ENCODE peak calls at places on chromosome 14, in seven cellular contexts. T, F, Y, D, Z, P and O are unnamed samples.

GRCh38 chr14:91399868-91400640 is 17.6 kb downstream of the CCDC88C start:
- DNase-seq in Z (no peak), F (no peak), P (no peak), Y (no peak), D (no peak), T (no peak), O (peak)

GRCh38 chr14:50335389-50335788 is 23.3 kb downstream of the DMAC2L start:
- DNase-seq in Z (no peak), T (no peak), F (no peak), Y (no peak), P (no peak), D (no peak), O (no peak)

GRCh38 chr14:72423957-72424356 is 469.9 kb downstream of the DPF3 start:
- DNase-seq in F (no peak), T (no peak), D (no peak), Y (no peak), Z (no peak), P (no peak), O (no peak)

GRCh38 chr14:22071001-22071400 is 397.4 kb upstream of the OR4E1 start:
- DNase-seq in T (peak), Y (no peak), P (peak), F (no peak), D (no peak), Z (no peak), O (no peak)

GRCh38 chr14:45118594-45118993 is 15.7 kb downstream of the FKBP3 start:
- DNase-seq in Y (no peak), D (no peak), P (no peak), Z (no peak), T (no peak), F (no peak), O (no peak)

GRCh38 chr14:30656190-30656632 is 34.1 kb downstream of the SCFD1 start:
- DNase-seq in Z (no peak), Y (no peak), D (no peak), F (no peak), P (peak), T (no peak), O (no peak)

GRCh38 chr14:105866841-105867321 is 340.5 kb downstream of the TMEM121 start:
- DNase-seq in Y (peak), P (peak), T (no peak), D (no peak), F (no peak), Z (peak), O (no peak)

GRCh38 chr14:96077983-96078686 is 39.0 kb downstream of the C14orf132 start:
- DNase-seq in F (no peak), T (no peak), Z (no peak), P (no peak), Y (no peak), D (no peak), O (no peak)

GRCh38 chr14:64706552-64707193 is 2.4 kb downstream of the PLEKHG3 start:
- DNase-seq in Z (no peak), P (no peak), T (no peak), D (no peak), F (no peak), Y (peak), O (no peak)

GRCh38 chr14:100788517-100789365 is 37.2 kb upstream of the MEG3 start:
- DNase-seq in T (no peak), F (no peak), D (no peak), Y (no peak), Z (no peak), P (no peak), O (no peak)

GRCh38 chr14:45361727-45362126 is 108.7 kb upstream of the MIS18BP1 start:
- DNase-seq in P (no peak), Y (no peak), F (no peak), T (no peak), Z (no peak), D (no peak), O (no peak)

GRCh38 chr14:29108908-29109307 is 342.3 kb downstream of the FOXG1 start:
- DNase-seq in F (no peak), Z (no peak), P (no peak), T (no peak), Y (no peak), D (no peak), O (no peak)

GRCh38 chr14:72892879-72893635 is 844 bp downstream of the DPF3 start:
- DNase-seq in P (peak), T (no peak), F (no peak), D (peak), Z (peak), Y (no peak), O (no peak)

GRCh38 chr14:89348726-89349125 is 68.3 kb downstream of the FOXN3 start:
- DNase-seq in Z (no peak), P (no peak), T (no peak), F (no peak), D (no peak), Y (no peak), O (no peak)

GRCh38 chr14:59342516-59343484 is 122.4 kb downstream of the GPR135 start:
- DNase-seq in P (no peak), F (no peak), T (no peak), Y (no peak), Z (no peak), D (no peak), O (no peak)